ENCODE peak calls at places on chromosomes 11 and 22, in seven cellular contexts. C is fibroblast of lung; P is GM23338; B is CD8-positive, alpha-beta memory T cell; K is body of pancreas; E is thoracic aorta; X is heart right ventricle. A is an unnamed sample. For H3K4me1, the result is how much of the 10 kb centered on the place peaks cover.

GRCh38 chr22:41940853-41941765 is 5.8 kb downstream of the CENPM start:
- DNase-seq in C (peak), P (peak), B (peak), K (peak), E (peak), X (peak), A (peak)

GRCh38 chr11:17593466-17594245 is 46.6 kb downstream of the OTOG start:
- DNase-seq in C (no peak), P (no peak), B (no peak), K (no peak), E (no peak), X (no peak), A (no peak)

GRCh38 chr11:69985654-69986420 is 92.3 kb upstream of the ANO1 start:
- DNase-seq in C (no peak), P (peak), B (no peak), K (peak), E (no peak), X (peak), A (no peak)

GRCh38 chr22:40541300-40541699 is 95.2 kb downstream of the MRTFA start:
- DNase-seq in C (no peak), P (no peak), B (no peak), K (no peak), E (no peak), X (no peak), A (no peak)

GRCh38 chr11:63560506-63561179 is 2.5 kb downstream of the PLAAT2 start:
- DNase-seq in C (no peak), P (no peak), B (no peak), K (peak), E (no peak), X (peak), A (no peak)

GRCh38 chr11:47723041-47723440 is 7.9 kb upstream of the AGBL2 start:
- DNase-seq in C (no peak), P (no peak), B (no peak), K (no peak), E (no peak), X (no peak), A (no peak)

GRCh38 chr11:134036484-134037092 is 32.3 kb upstream of the JAM3 start:
- DNase-seq in C (no peak), P (peak), B (peak), K (peak), E (no peak), X (no peak), A (no peak)

GRCh38 chr11:61602775-61603569 is 22.1 kb upstream of the SYT7 start:
- DNase-seq in C (peak), P (no peak), B (no peak), K (peak), E (peak), X (peak), A (peak)

GRCh38 chr11:117621226-117621625 is 175.8 kb downstream of the DSCAML1 start:
- DNase-seq in C (peak), P (peak), B (no peak), K (no peak), E (no peak), X (no peak), A (no peak)

GRCh38 chr11:108609681-108610080 is 16.1 kb upstream of the EXPH5 start:
- DNase-seq in C (peak), P (no peak), B (no peak), K (no peak), E (no peak), X (no peak), A (no peak)

GRCh38 chr11:119518746-119519382 is 95.9 kb upstream of the THY1 start:
- DNase-seq in C (peak), P (peak), B (no peak), K (no peak), E (no peak), X (no peak), A (no peak)

GRCh38 chr11:112697371-112697770 is 263.8 kb upstream of the NCAM1 start:
- DNase-seq in C (no peak), P (no peak), B (no peak), K (no peak), E (no peak), X (no peak), A (no peak)

GRCh38 chr11:119832132-119832531 is 103.1 kb upstream of the NECTIN1 start:
- DNase-seq in C (no peak), P (no peak), B (no peak), K (no peak), E (no peak), X (no peak), A (no peak)

GRCh38 chr11:22304337-22304961 is 33.7 kb upstream of the SLC17A6 start:
- DNase-seq in C (peak), P (peak), B (no peak), K (no peak), E (no peak), X (no peak), A (no peak)

GRCh38 chr11:126772267-126772666 is 228.3 kb downstream of the KIRREL3 start:
- DNase-seq in C (no peak), P (no peak), B (no peak), K (no peak), E (no peak), X (no peak), A (no peak)
- H3K4me1 ChIP-seq in C (under half), P (under half), B (under half), K (under half), E (under half), X (under half), A (under half)

DNA sequence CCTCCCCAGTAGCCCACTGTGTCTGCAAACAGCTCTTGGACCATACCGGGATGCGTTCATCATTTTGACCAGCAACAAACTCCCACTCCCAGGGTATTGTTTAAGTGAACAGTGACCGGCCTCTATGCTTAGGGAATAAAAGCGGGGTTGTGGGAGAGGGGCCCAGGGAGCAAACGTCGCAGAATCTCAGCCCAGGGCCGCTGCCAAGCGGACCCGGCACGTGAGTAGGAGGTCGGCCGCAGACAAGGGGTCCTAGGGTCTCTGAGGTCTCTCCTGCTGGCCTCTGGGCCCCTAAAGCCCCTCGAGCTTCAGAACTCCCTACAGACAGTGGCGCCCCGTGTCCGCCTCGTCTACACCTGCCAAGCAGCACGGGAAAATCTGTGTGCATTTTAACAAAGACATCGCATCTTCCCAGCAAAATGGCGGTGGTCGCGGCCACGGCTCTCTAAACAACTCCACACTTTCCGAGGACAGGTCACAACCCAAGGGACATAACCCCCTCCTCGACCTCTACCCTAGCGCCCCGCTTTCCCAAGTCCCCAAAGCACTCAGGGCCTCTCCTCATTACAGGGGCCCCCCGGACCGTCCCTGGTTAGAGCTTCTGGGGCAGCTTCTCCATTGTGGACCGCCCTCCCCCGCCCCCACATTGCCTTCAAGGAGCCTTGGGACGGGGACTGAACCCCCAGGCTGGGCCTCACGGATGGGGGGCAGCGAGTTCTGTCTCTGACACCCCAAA is 3.9 kb upstream of the GCAT start:
- DNase-seq in C (no peak), P (peak), B (no peak), K (no peak), E (no peak), X (no peak), A (no peak)
- H3K4me1 ChIP-seq in C (under half), P (under half), B (under half), K (under half), E (under half), X (under half), A (under half)

GRCh38 chr22:20264614-20265452 is 3.3 kb downstream of the RTN4R start:
- DNase-seq in C (no peak), P (no peak), B (no peak), K (peak), E (no peak), X (no peak), A (no peak)
- H3K4me1 ChIP-seq in C (under half), P (under half), B (under half), K (under half), E (under half), X (under half), A (under half)

GRCh38 chr22:16965083-16965482 is 42.9 kb downstream of the GAB4 start:
- DNase-seq in C (no peak), P (no peak), B (no peak), K (no peak), E (no peak), X (no peak), A (no peak)
- H3K4me1 ChIP-seq in C (under half), P (under half), B (under half), K (under half), E (under half), X (under half), A (under half)

GRCh38 chr11:106152824-106153223 is 75.4 kb downstream of the AASDHPPT start:
- DNase-seq in C (peak), P (no peak), B (no peak), K (no peak), E (no peak), X (no peak), A (no peak)

GRCh38 chr11:106152013-106152412 is 74.6 kb downstream of the AASDHPPT start:
- DNase-seq in C (peak), P (peak), B (no peak), K (peak), E (no peak), X (no peak), A (no peak)

GRCh38 chr11:106160494-106160893 is 83.0 kb downstream of the AASDHPPT start:
- DNase-seq in C (no peak), P (no peak), B (no peak), K (no peak), E (no peak), X (no peak), A (no peak)

GRCh38 chr11:106159846-106160245 is 82.4 kb downstream of the AASDHPPT start:
- DNase-seq in C (peak), P (no peak), B (no peak), K (no peak), E (no peak), X (no peak), A (no peak)

GRCh38 chr11:106156290-106156937 is 79.0 kb downstream of the AASDHPPT start:
- DNase-seq in C (peak), P (peak), B (no peak), K (peak), E (no peak), X (no peak), A (no peak)
- H3K4me1 ChIP-seq in C (under half), P (under half), B (under half), K (under half), E (under half), X (under half), A (under half)

DNA sequence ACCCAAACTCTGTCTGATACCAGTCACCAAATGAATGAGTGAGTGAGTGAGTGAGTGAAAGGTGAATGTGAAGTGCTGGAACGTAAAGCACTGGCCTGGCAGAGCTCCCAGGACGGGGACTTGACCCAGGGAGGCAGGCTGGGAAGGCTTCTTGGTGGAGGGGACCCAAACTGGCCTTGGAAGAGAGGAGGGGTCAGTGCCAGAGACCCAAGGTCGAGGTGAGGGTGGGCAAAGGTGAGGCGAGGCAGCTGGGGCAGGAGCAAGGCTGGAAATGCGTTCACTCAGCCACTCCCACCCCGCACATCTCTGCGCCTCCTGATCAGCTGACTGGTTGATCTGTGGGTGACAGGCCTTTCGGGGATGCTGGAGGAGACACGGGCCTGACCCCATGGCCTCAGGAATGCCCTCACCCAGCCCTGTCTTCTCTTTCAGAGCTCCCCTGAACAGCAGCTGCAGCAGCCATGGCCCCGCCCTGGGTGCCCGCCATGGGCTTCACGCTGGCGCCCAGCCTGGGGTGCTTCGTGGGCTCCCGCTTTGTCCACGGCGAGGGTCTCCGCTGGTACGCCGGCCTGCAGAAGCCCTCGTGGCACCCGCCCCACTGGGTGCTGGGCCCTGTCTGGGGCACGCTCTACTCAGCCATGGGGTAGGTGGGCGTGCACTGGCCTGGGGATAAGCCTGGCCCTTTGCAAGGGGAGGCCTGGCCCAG is 7.6 kb downstream of the TSPO start:
- DNase-seq in C (no peak), P (no peak), B (no peak), K (no peak), E (no peak), X (no peak), A (no peak)
- H3K4me1 ChIP-seq in C (under half), P (under half), B (under half), K (under half), E (under half), X (under half), A (under half)

DNA sequence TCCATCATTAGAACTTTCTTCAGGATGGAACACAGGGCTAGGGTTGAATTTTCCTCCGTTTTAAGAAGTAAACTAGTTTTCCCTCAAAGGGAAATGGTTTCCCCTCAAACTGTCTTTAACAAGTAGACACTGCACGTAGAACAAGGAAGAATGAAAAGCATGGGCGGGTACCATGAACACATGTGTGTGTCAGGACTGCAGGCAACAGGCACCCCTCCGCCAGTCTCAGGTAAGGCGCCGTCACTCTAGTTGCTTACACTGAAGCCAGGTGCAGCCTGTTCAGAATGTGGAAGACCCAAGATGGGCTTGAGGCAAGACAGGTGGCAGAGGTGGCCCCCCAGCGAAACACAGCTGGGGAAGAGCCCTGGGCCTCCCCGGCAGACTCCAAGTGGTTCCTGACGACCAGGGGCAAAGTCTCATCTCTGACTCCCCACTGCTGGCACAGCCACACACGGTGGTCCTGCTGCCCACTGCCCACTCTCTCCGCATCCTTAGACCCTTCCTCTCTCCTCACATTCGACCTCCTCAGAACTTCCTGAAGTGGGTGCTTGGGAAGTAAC is 25.4 kb upstream of the MOB2 start:
- DNase-seq in C (no peak), P (no peak), B (no peak), K (no peak), E (no peak), X (peak), A (no peak)
- H3K4me1 ChIP-seq in C (under half), P (under half), B (under half), K (under half), E (under half), X (under half), A (under half)

GRCh38 chr11:66317766-66318575 is 1.1 kb upstream of the CD248 start:
- DNase-seq in C (peak), P (peak), B (peak), K (peak), E (no peak), X (no peak), A (peak)
- H3K4me1 ChIP-seq in C (under half), P (under half), B (half or more), K (under half), E (under half), X (under half), A (under half)

DNA sequence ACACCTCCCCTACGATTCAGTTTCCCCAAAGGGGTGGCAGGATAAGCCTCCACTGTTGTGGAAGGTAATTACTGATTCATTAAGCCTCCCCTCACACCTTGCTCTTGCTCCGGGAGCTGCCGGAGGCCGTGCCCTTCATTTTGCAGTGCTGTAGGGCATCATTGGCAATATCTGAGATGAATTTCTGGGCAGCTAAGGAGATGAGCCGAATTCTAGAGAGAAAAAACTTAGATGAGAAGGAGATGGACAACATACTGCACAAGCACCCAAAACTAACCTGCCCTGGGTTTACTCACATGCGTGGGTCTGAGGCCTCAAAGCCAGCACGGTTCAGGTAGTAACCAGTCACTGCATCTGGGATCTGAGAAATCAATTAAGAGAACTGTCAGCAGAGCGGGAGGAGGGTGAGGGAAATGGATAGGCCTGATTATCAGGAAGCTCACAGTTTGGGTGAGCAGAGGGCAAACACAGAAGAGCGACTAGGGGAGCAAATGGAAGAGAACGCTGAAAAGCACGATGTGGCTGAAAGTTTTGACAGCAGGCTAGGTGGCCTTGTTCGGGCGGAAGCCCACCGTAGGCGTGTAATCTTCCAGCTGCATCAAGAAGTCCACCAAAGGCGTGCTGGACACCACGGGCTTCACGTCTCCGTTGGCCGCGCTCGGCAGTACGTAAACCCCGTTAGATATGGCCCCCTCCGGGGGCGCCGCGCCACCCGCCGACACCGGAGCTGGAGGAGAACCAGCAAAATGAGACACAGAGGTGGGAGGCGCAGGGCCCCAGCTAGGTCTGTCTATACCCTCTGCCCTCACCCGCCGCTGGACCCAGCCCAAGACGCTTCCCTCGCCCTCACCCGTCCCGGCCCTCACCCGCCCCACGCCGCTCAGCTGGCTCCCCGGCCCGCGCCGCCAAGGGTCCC is 666 bp downstream of the TAF10 start:
- DNase-seq in C (peak), P (peak), B (peak), K (peak), E (no peak), X (peak), A (no peak)
- H3K4me1 ChIP-seq in C (under half), P (under half), B (under half), K (under half), E (under half), X (under half), A (under half)

A was measured in ascending aorta.